ENCODE peak calls at places on chromosomes 3 and 15, in six cellular contexts. Q is H1, O is vagina, S is SK-N-SH, I is breast epithelium, V is GM12892. A is an unnamed sample.
A peak's percentile ranks its signal among the peaks of the same experiment; 100 is the strongest.

GRCh38 chr3:119294889-119295769 is 946 bp downstream of the ARHGAP31 start:
- DNase-seq in S (peak; percentile 70), Q (no peak), I (no peak), O (no peak), V (peak; percentile 25), A (peak; percentile 74)

GRCh38 chr3:169604568-169604967 is 58.9 kb downstream of the MECOM start:
- DNase-seq in O (no peak), I (no peak), V (no peak), S (no peak), Q (no peak), A (peak; percentile 44)

GRCh38 chr15:30984542-30984941 is 6.9 kb downstream of the MTMR10 start:
- DNase-seq in V (no peak), Q (no peak), O (no peak), I (no peak), S (peak; percentile 64), A (no peak)

GRCh38 chr3:117998071-117998470 is 1036.6 kb downstream of the IGSF11 start:
- DNase-seq in O (no peak), V (no peak), S (no peak), I (no peak), Q (no peak), A (no peak)

GRCh38 chr3:12984023-12984823 is 89.0 kb downstream of the IQSEC1 start:
- DNase-seq in I (peak; percentile 60), O (no peak), Q (peak; percentile 84), S (peak; percentile 80), V (peak; percentile 60), A (peak; percentile 86)

GRCh38 chr15:64877435-64877834 is 34.3 kb upstream of the ANKDD1A start:
- DNase-seq in V (no peak), Q (no peak), I (no peak), S (no peak), O (no peak), A (no peak)

GRCh38 chr15:72285402-72285801 is 13.0 kb upstream of the PARP6 start:
- DNase-seq in Q (peak; percentile 59), O (no peak), I (no peak), S (peak; percentile 31), V (no peak), A (peak; percentile 76)

GRCh38 chr15:91555307-91555706 is 298.2 kb upstream of the SLCO3A1 start:
- DNase-seq in Q (no peak), O (no peak), I (no peak), S (no peak), V (no peak), A (peak; percentile 44)

GRCh38 chr3:134249442-134249841 is 1.2 kb downstream of the RYK start:
- DNase-seq in Q (no peak), V (no peak), O (no peak), I (no peak), S (no peak), A (no peak)

GRCh38 chr3:124969190-124969589 is 34.6 kb upstream of the MUC13 start:
- DNase-seq in V (no peak), S (no peak), O (no peak), I (no peak), Q (no peak), A (no peak)

GRCh38 chr3:9067352-9067975 is 104.2 kb upstream of the RAD18 start:
- DNase-seq in Q (peak; percentile 65), S (peak; percentile 69), I (no peak), O (no peak), V (no peak), A (peak; percentile 86)

GRCh38 chr3:30098656-30099454 is 507.5 kb upstream of the TGFBR2 start:
- DNase-seq in Q (no peak), S (no peak), O (no peak), I (no peak), V (no peak), A (no peak)

GRCh38 chr3:36444909-36445308 is 64.6 kb downstream of the STAC start:
- DNase-seq in O (no peak), V (no peak), S (no peak), Q (no peak), I (no peak), A (no peak)

GRCh38 chr3:187281191-187281714 is 10.3 kb downstream of the MASP1 start:
- DNase-seq in I (no peak), S (no peak), O (no peak), Q (no peak), V (no peak), A (peak; percentile 50)

GRCh38 chr3:187975571-187976360 is 178.2 kb upstream of the LPP start:
- DNase-seq in S (no peak), Q (no peak), O (no peak), V (no peak), I (peak; percentile 59), A (no peak)

GRCh38 chr15:52295421-52295991 is at the start of gene MYO5C:
- DNase-seq in I (peak; percentile 85), O (no peak), V (no peak), Q (peak; percentile 94), S (peak; percentile 89), A (peak; percentile 95)

GRCh38 chr3:158369279-158369678 is 201.7 kb upstream of the MLF1 start:
- DNase-seq in V (no peak), Q (no peak), I (no peak), S (no peak), O (no peak), A (no peak)

GRCh38 chr15:99826146-99826745 is 93.0 kb upstream of the LYSMD4 start:
- DNase-seq in S (no peak), O (no peak), I (no peak), Q (no peak), V (no peak), A (no peak)

DNA sequence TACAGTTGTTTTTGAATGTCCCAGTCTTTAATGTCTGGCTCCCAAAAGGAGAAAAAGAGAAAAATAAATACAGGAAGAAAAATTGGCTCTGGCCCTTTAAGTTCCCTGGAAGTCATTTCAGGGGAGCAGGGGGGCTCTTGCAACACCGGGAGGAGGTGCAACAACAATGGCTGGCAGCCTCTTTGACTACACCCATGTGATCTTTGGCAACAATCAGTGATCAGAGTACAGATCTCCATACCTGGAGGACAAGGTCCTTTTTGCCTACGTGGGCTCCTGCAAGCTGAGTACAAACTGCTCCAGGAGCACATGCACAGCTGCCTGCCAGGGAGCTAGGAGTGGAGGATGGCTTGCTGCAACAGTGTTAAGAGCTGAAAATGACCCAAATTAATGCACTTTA is 63.9 kb downstream of the GLCE start:
- DNase-seq in V (no peak), S (no peak), Q (no peak), I (no peak), O (no peak), A (peak; percentile 68)
- TF ChIP-seq POLR2AphosphoS5 in V (no peak), S (no peak), Q (no peak), I (no peak), O (no peak), A (no peak)

GRCh38 chr3:56921573-56922571 is 120.1 kb upstream of the ARHGEF3 start:
- DNase-seq in I (no peak), V (no peak), O (no peak), S (no peak), Q (no peak), A (no peak)
- TF ChIP-seq POLR2AphosphoS5 in I (no peak), V (no peak), O (no peak), S (no peak), Q (no peak), A (no peak)

GRCh38 chr3:141487419-141488345 is 855 bp downstream of the RASA2 start:
- DNase-seq in I (peak; percentile 84), S (peak; percentile 85), O (no peak), Q (peak; percentile 82), V (peak; percentile 59), A (peak; percentile 85)
- TF ChIP-seq POLR2AphosphoS5 in I (peak; percentile 72), S (no peak), O (peak; percentile 11), Q (no peak), V (peak; percentile 38), A (peak; percentile 41)

DNA sequence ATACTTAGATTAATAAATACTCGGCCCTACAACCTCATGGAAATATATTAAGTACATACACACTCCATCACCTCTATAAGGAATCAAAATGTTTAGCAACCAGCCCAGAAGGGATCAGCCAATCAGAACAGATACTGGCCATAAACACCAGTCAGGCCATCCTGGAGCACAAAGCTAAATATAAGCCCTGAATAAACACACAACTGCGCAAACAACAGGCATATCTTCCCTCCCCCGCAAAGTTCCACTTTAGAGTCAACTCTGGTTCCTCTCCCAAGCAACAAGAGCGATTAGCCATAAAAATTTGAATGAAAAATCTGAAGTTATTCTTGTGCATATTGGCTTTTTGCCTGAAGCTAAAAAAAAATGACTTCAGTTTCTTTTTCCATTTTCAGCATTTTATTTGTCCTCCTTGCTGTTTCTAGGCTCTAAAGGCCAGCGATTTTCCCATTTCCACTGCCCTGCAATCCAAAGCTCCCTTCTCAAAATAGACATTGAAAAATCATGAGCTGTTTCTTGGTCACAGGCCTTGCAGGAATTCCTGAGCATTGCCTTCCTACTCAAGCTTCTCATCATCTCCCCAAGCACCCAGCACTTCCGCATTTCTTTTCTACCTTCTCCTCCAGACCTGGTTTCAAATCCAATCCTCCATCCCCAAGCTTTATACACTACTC is 247.9 kb downstream of the ZMAT3 start:
- DNase-seq in O (no peak), S (no peak), V (no peak), Q (no peak), I (no peak), A (no peak)
- TF ChIP-seq POLR2AphosphoS5 in O (no peak), S (no peak), V (no peak), Q (no peak), I (no peak), A (no peak)

A was measured in GM23338.